ENCODE peak calls at places on chromosomes 16 and 17, in ten cellular contexts. F, V, K, P, X, M, Y, R, G and Z are unnamed samples.

GRCh38 chr16:586645-587590 is 2.9 kb upstream of the RAB40C start:
- DNase-seq in M (peak; percentile 57), P (no peak), X (no peak), G (no peak), V (no peak), F (no peak), Y (no peak), K (no peak), R (no peak), Z (no peak)

GRCh38 chr17:3794890-3795757 is 5.9 kb downstream of the ITGAE start:
- DNase-seq in P (peak; percentile 48), R (no peak), V (no peak), G (no peak), X (peak; percentile 77), M (no peak), K (peak; percentile 66), F (no peak), Y (no peak), Z (no peak)

GRCh38 chr16:20871935-20872815 is 28.0 kb downstream of the DCUN1D3 start:
- DNase-seq in M (no peak), P (no peak), V (no peak), X (no peak), G (no peak), Y (no peak), K (no peak), R (no peak), F (no peak), Z (no peak)

GRCh38 chr17:61480414-61480807 is 28.2 kb downstream of the TBX4 start:
- DNase-seq in F (no peak), M (no peak), R (no peak), V (no peak), P (no peak), G (peak; percentile 19), Y (peak; percentile 54), X (no peak), K (no peak), Z (no peak)

GRCh38 chr17:70390059-70390458 is 220.7 kb downstream of the KCNJ2 start:
- DNase-seq in G (no peak), V (no peak), K (no peak), M (no peak), P (no peak), F (no peak), X (no peak), Y (no peak), R (no peak), Z (no peak)

GRCh38 chr17:29931253-29931932 is 1.4 kb upstream of the SSH2 start:
- DNase-seq in P (peak; percentile 73), V (peak; percentile 85), F (peak; percentile 87), M (peak; percentile 24), G (peak; percentile 85), X (peak; percentile 77), Y (peak; percentile 67), R (no peak), K (peak; percentile 85), Z (peak; percentile 62)

GRCh38 chr16:86718118-86718517 is 139.8 kb downstream of the FOXL1 start:
- DNase-seq in F (no peak), G (no peak), R (no peak), X (peak; percentile 82), K (peak; percentile 4), Y (no peak), V (no peak), P (no peak), M (no peak), Z (peak; percentile 44)

GRCh38 chr17:73647331-73647730 is 3.1 kb upstream of the SDK2 start:
- DNase-seq in M (no peak), R (no peak), G (no peak), F (no peak), Y (no peak), K (no peak), P (no peak), V (no peak), X (no peak), Z (no peak)

GRCh38 chr17:43344700-43345099 is 54.1 kb upstream of the ARL4D start:
- DNase-seq in K (no peak), V (no peak), G (no peak), Y (no peak), P (no peak), F (no peak), R (no peak), X (no peak), M (no peak), Z (no peak)

GRCh38 chr17:70047619-70048018 is 27.4 kb upstream of the KCNJ16 start:
- DNase-seq in X (no peak), G (no peak), P (no peak), V (no peak), F (no peak), M (no peak), K (peak; percentile 25), Y (no peak), R (no peak), Z (peak; percentile 11)

GRCh38 chr16:28136751-28137434 is 73.4 kb upstream of the GSG1L start:
- DNase-seq in P (peak; percentile 56), R (no peak), G (no peak), F (no peak), K (no peak), X (no peak), M (no peak), Y (no peak), V (no peak), Z (no peak)

GRCh38 chr16:68272501-68273209 is 8.3 kb downstream of the SLC7A6 start:
- DNase-seq in K (no peak), Y (no peak), P (peak; percentile 36), X (no peak), V (peak; percentile 7), R (no peak), G (peak; percentile 39), M (no peak), F (no peak), Z (no peak)

GRCh38 chr17:32370426-32370825 is 20.5 kb downstream of the ZNF207 start:
- DNase-seq in P (no peak), G (no peak), R (no peak), M (no peak), K (no peak), V (no peak), Y (no peak), X (no peak), F (no peak), Z (no peak)

GRCh38 chr17:28975634-28976033 is 24.3 kb upstream of the PHF12 start:
- DNase-seq in P (no peak), K (no peak), V (no peak), R (no peak), G (no peak), X (no peak), F (no peak), Y (no peak), M (no peak), Z (no peak)

GRCh38 chr16:80725566-80726162 is 78.7 kb downstream of the CDYL2 start:
- DNase-seq in M (no peak), G (no peak), R (no peak), P (no peak), Y (no peak), F (no peak), X (peak; percentile 47), K (no peak), V (no peak), Z (no peak)

GRCh38 chr17:3964203-3965122 is at the start of gene ATP2A3:
- DNase-seq in R (peak; percentile 82), V (no peak), Y (no peak), K (no peak), G (peak; percentile 66), F (no peak), P (peak; percentile 86), X (no peak), M (peak; percentile 57), Z (no peak)

GRCh38 chr17:72604518-72604917 is 483.7 kb downstream of the SOX9 start:
- DNase-seq in Y (no peak), K (no peak), F (no peak), V (peak; percentile 93), M (no peak), R (no peak), G (no peak), X (no peak), P (no peak), Z (no peak)

GRCh38 chr17:261640-262039 is 80.2 kb upstream of the DOC2B start:
- DNase-seq in X (no peak), F (no peak), M (no peak), V (no peak), Y (no peak), G (no peak), K (no peak), R (no peak), P (no peak), Z (no peak)

GRCh38 chr17:80704381-80704819 is 159.8 kb downstream of the RPTOR start:
- DNase-seq in K (no peak), F (peak; percentile 62), X (no peak), G (no peak), P (no peak), V (no peak), M (no peak), R (no peak), Y (no peak), Z (no peak)

GRCh38 chr17:499836-500543 is 147.4 kb upstream of the RPH3AL start:
- DNase-seq in R (no peak), G (peak; percentile 70), K (no peak), F (no peak), M (no peak), Y (no peak), X (no peak), P (peak; percentile 45), V (no peak), Z (no peak)

GRCh38 chr17:47705536-47706481 is 11.8 kb downstream of the TBKBP1 start:
- DNase-seq in V (no peak), M (no peak), Y (no peak), R (no peak), K (no peak), X (no peak), G (no peak), F (no peak), P (peak; percentile 71), Z (no peak)

GRCh38 chr17:62892069-62892675 is 73.9 kb upstream of the TANC2 start:
- DNase-seq in X (no peak), Y (no peak), P (no peak), K (no peak), R (no peak), V (no peak), M (no peak), G (no peak), F (no peak), Z (no peak)

GRCh38 chr17:78300962-78301820 is 58.7 kb downstream of the SOCS3 start:
- DNase-seq in K (peak; percentile 39), G (no peak), V (no peak), R (no peak), F (peak; percentile 27), M (no peak), X (no peak), Y (no peak), P (no peak), Z (peak; percentile 61)

GRCh38 chr17:27295945-27296344 is 2.0 kb downstream of the WSB1 start:
- DNase-seq in F (no peak), R (no peak), X (peak; percentile 4), P (no peak), G (no peak), M (no peak), K (no peak), Y (no peak), V (no peak), Z (peak; percentile 9)

GRCh38 chr17:48499248-48499647 is 31.6 kb downstream of the HOXB1 start:
- DNase-seq in G (no peak), Y (no peak), P (no peak), R (no peak), M (no peak), F (no peak), V (no peak), X (peak; percentile 51), K (no peak), Z (peak; percentile 92)

GRCh38 chr16:63981639-63982038 is 1140.2 kb downstream of the CDH11 start:
- DNase-seq in M (no peak), Y (no peak), X (peak; percentile 6), K (no peak), G (no peak), V (no peak), F (no peak), P (no peak), R (no peak), Z (no peak)

GRCh38 chr16:11603331-11603750 is 16.6 kb upstream of the LITAF start:
- DNase-seq in Y (no peak), R (no peak), P (no peak), X (no peak), G (no peak), M (peak; percentile 62), F (no peak), K (no peak), V (no peak), Z (no peak)

GRCh38 chr16:53743149-53743566 is 39.2 kb downstream of the FTO start:
- DNase-seq in G (no peak), R (no peak), V (peak; percentile 9), M (no peak), Y (no peak), K (peak; percentile 70), X (peak; percentile 57), F (peak; percentile 14), P (peak; percentile 23), Z (peak; percentile 43)